ENCODE peak calls at places on chromosomes 7 and 10, in nine cellular contexts. B is GM23248; F is NCI-H2081; U is H7; R is activated CD4-positive, CD25-positive, alpha-beta regulatory T cell treated with anti-CD3 and anti-CD28 coated beads, Interleukin-2, amount 50 U/mL, for 72 hours; A is left colon; C is fibroblast of villous mesenchyme; H is left cardiac atrium; Z is GM12865. E is an unnamed sample.

GRCh38 chr7:135692055-135692454 is 29.7 kb downstream of the STMP1 start:
- DNase-seq in B (peak; percentile 57), F (no peak), U (no peak), R (no peak), A (no peak), C (no peak), H (no peak), Z (no peak), E (no peak)

GRCh38 chr10:131126321-131127121 is 185.0 kb downstream of the TCERG1L start:
- DNase-seq in B (no peak), F (no peak), U (no peak), R (no peak), A (no peak), C (no peak), H (no peak), Z (no peak), E (no peak)

GRCh38 chr10:78802866-78803265 is 265.9 kb upstream of the ZMIZ1 start:
- DNase-seq in B (peak; percentile 92), F (no peak), U (peak; percentile 55), R (no peak), A (peak; percentile 20), C (peak; percentile 69), H (peak; percentile 83), Z (no peak), E (peak; percentile 53)

GRCh38 chr10:7407368-7408002 is 3.3 kb downstream of the SFMBT2 start:
- DNase-seq in B (peak; percentile 13), F (no peak), U (peak; percentile 72), R (no peak), A (no peak), C (peak; percentile 33), H (no peak), Z (no peak), E (peak; percentile 70)

GRCh38 chr10:114987995-114988394 is 50.0 kb downstream of the TRUB1 start:
- DNase-seq in B (peak; percentile 44), F (no peak), U (no peak), R (no peak), A (no peak), C (peak; percentile 24), H (no peak), Z (no peak), E (peak; percentile 59)

GRCh38 chr10:5948999-5949759 is 28.2 kb downstream of the IL15RA start:
- DNase-seq in B (peak; percentile 76), F (peak; percentile 11), U (peak; percentile 90), R (no peak), A (peak; percentile 64), C (peak; percentile 79), H (peak; percentile 68), Z (peak; percentile 55), E (peak; percentile 57)

GRCh38 chr10:19629559-19629958 is 186.7 kb upstream of the PLXDC2 start:
- DNase-seq in B (peak; percentile 66), F (no peak), U (peak; percentile 8), R (no peak), A (peak; percentile 46), C (peak; percentile 83), H (peak; percentile 76), Z (no peak), E (peak; percentile 71)

GRCh38 chr7:120023494-120024167 is 249.3 kb upstream of the KCND2 start:
- DNase-seq in B (peak; percentile 51), F (no peak), U (no peak), R (no peak), A (no peak), C (peak; percentile 86), H (no peak), Z (no peak), E (peak; percentile 27)

GRCh38 chr10:4650109-4650508 is 175.9 kb upstream of the AKR1E2 start:
- DNase-seq in B (peak; percentile 36), F (no peak), U (no peak), R (no peak), A (no peak), C (peak; percentile 43), H (no peak), Z (no peak), E (peak; percentile 37)

GRCh38 chr10:104297697-104298660 is 29.0 kb downstream of the GSTO2 start:
- DNase-seq in B (peak; percentile 46), F (no peak), U (peak; percentile 75), R (no peak), A (no peak), C (peak; percentile 51), H (no peak), Z (no peak), E (no peak)

GRCh38 chr7:90430614-90431445 is 27.6 kb downstream of the CLDN12 start:
- DNase-seq in B (peak; percentile 10), F (no peak), U (no peak), R (no peak), A (no peak), C (no peak), H (no peak), Z (no peak), E (no peak)

GRCh38 chr7:36765605-36766004 is 41.3 kb upstream of the AOAH start:
- DNase-seq in B (no peak), F (no peak), U (no peak), R (no peak), A (no peak), C (no peak), H (no peak), Z (peak; percentile 13), E (no peak)

GRCh38 chr7:42478717-42479116 is 241.7 kb upstream of the GLI3 start:
- DNase-seq in B (no peak), F (no peak), U (no peak), R (no peak), A (no peak), C (no peak), H (no peak), Z (no peak), E (no peak)

GRCh38 chr10:6339891-6340290 is 137.2 kb downstream of the PFKFB3 start:
- DNase-seq in B (no peak), F (no peak), U (no peak), R (no peak), A (no peak), C (no peak), H (no peak), Z (no peak), E (no peak)

GRCh38 chr10:107546239-107546638 is 381.7 kb upstream of the SORCS1 start:
- DNase-seq in B (peak; percentile 86), F (no peak), U (no peak), R (no peak), A (no peak), C (peak; percentile 69), H (no peak), Z (no peak), E (peak; percentile 84)

GRCh38 chr7:101555269-101555920 is 73.7 kb downstream of the MYL10 start:
- DNase-seq in B (no peak), F (no peak), U (peak; percentile 13), R (no peak), A (no peak), C (no peak), H (no peak), Z (no peak), E (no peak)

GRCh38 chr7:80721880-80722595 is 83.6 kb downstream of the CD36 start:
- DNase-seq in B (peak; percentile 93), F (no peak), U (no peak), R (no peak), A (no peak), C (peak; percentile 87), H (peak; percentile 23), Z (no peak), E (peak; percentile 91)

GRCh38 chr7:25034136-25034535 is 54.2 kb upstream of the OSBPL3 start:
- DNase-seq in B (no peak), F (no peak), U (no peak), R (no peak), A (no peak), C (no peak), H (no peak), Z (no peak), E (no peak)

GRCh38 chr10:113108180-113108835 is 158.3 kb downstream of the TCF7L2 start:
- DNase-seq in B (peak; percentile 25), F (no peak), U (peak; percentile 86), R (peak; percentile 41), A (no peak), C (no peak), H (no peak), Z (no peak), E (no peak)

GRCh38 chr7:5226921-5227785 is 37.1 kb downstream of the WIPI2 start:
- DNase-seq in B (no peak), F (no peak), U (peak; percentile 28), R (no peak), A (no peak), C (no peak), H (peak; percentile 13), Z (no peak), E (no peak)

GRCh38 chr10:131049051-131049450 is 262.5 kb downstream of the TCERG1L start:
- DNase-seq in B (no peak), F (no peak), U (peak; percentile 87), R (no peak), A (no peak), C (no peak), H (no peak), Z (no peak), E (no peak)

GRCh38 chr10:74077416-74077815 is 73.2 kb downstream of the AP3M1 start:
- DNase-seq in B (no peak), F (no peak), U (no peak), R (no peak), A (no peak), C (no peak), H (no peak), Z (no peak), E (no peak)

GRCh38 chr7:47516985-47517590 is 64.8 kb downstream of the TNS3 start:
- DNase-seq in B (peak; percentile 52), F (peak; percentile 84), U (no peak), R (no peak), A (peak; percentile 70), C (no peak), H (no peak), Z (no peak), E (no peak)

GRCh38 chr10:129790710-129791446 is 173.2 kb downstream of the EBF3 start:
- DNase-seq in B (no peak), F (no peak), U (no peak), R (no peak), A (no peak), C (no peak), H (no peak), Z (no peak), E (no peak)

GRCh38 chr7:40680657-40681056 is 545.9 kb downstream of the SUGCT start:
- DNase-seq in B (peak; percentile 38), F (no peak), U (peak; percentile 14), R (no peak), A (no peak), C (peak; percentile 23), H (no peak), Z (no peak), E (no peak)

GRCh38 chr10:70130878-70131559 is 1.6 kb downstream of the AIFM2 start:
- DNase-seq in B (peak; percentile 92), F (no peak), U (peak; percentile 26), R (no peak), A (no peak), C (peak; percentile 86), H (no peak), Z (no peak), E (peak; percentile 82)